ENCODE peak calls at places on chromosomes 1 and 21, in six cellular contexts. C is fibroblast of mammary gland, Q is endodermal cell, V is left ventricle myocardium inferior, H is HL-60, A is tibial artery. B is an unnamed sample.
A peak's percentile ranks its signal among the peaks of the same experiment; 100 is the strongest.

GRCh38 chr1:110203021-110203661 is 7.0 kb upstream of the KCNC4 start:
- DNase-seq in Q (peak; percentile 89), C (peak; percentile 68), V (no peak), H (peak; percentile 64), A (peak; percentile 48), B (peak; percentile 72)

GRCh38 chr1:182383037-182383661 is 8.4 kb downstream of the GLUL start:
- DNase-seq in Q (no peak), V (no peak), C (no peak), A (no peak), H (no peak), B (no peak)

GRCh38 chr1:81808760-81809159 is 8.0 kb downstream of the ADGRL2 start:
- DNase-seq in A (no peak), C (no peak), H (no peak), V (no peak), Q (peak; percentile 49), B (no peak)

GRCh38 chr1:39861003-39861402 is 22.3 kb downstream of the TRIT1 start:
- DNase-seq in V (no peak), H (no peak), C (no peak), A (no peak), Q (no peak), B (no peak)

GRCh38 chr21:41369105-41369914 is 7.5 kb downstream of the MX2 start:
- DNase-seq in Q (peak; percentile 88), A (no peak), H (peak; percentile 72), V (peak; percentile 49), C (peak; percentile 31), B (no peak)

GRCh38 chr1:174191255-174191906 is 32.1 kb downstream of the RABGAP1L start:
- DNase-seq in V (no peak), H (no peak), Q (no peak), A (no peak), C (peak; percentile 72), B (peak; percentile 10)

GRCh38 chr1:116491985-116492811 is 78.6 kb downstream of the CD58 start:
- DNase-seq in Q (no peak), V (no peak), C (peak; percentile 52), H (no peak), A (no peak), B (no peak)

GRCh38 chr1:2462819-2463218 is 13.3 kb upstream of the PLCH2 start:
- DNase-seq in C (no peak), H (no peak), A (no peak), V (no peak), Q (no peak), B (no peak)

GRCh38 chr1:209641216-209642181 is 10.7 kb downstream of the LAMB3 start:
- DNase-seq in Q (no peak), H (no peak), C (no peak), V (peak; percentile 91), A (peak; percentile 74), B (peak; percentile 60)

GRCh38 chr1:10211805-10212405 is 1.5 kb downstream of the KIF1B start:
- DNase-seq in V (no peak), H (no peak), Q (no peak), A (no peak), C (no peak), B (no peak)

GRCh38 chr21:34702341-34702807 is 33.6 kb downstream of the CLIC6 start:
- DNase-seq in A (peak; percentile 72), V (no peak), H (no peak), Q (peak; percentile 28), C (peak; percentile 99), B (no peak)

GRCh38 chr1:168734946-168735345 is 5.9 kb upstream of the DPT start:
- DNase-seq in C (no peak), Q (no peak), A (no peak), V (no peak), H (no peak), B (no peak)

GRCh38 chr21:32726742-32727477 is 903 bp downstream of the SYNJ1 start:
- DNase-seq in Q (peak; percentile 63), H (peak; percentile 58), V (peak; percentile 18), A (peak; percentile 25), C (peak; percentile 28), B (peak; percentile 63)

GRCh38 chr1:40694353-40694874 is 2.9 kb downstream of the NFYC start:
- DNase-seq in Q (no peak), A (no peak), C (no peak), H (no peak), V (no peak), B (no peak)

GRCh38 chr1:915295-916172 is 8.2 kb upstream of the SAMD11 start:
- DNase-seq in Q (peak; percentile 28), V (peak; percentile 10), C (no peak), H (no peak), A (peak; percentile 9), B (no peak)

GRCh38 chr21:46154155-46154954 is 1.0 kb downstream of the FTCD start:
- DNase-seq in Q (peak; percentile 53), H (no peak), C (no peak), V (no peak), A (peak; percentile 17), B (no peak)

GRCh38 chr1:54396280-54396903 is 9.8 kb downstream of the SSBP3 start:
- DNase-seq in V (no peak), C (no peak), A (no peak), Q (no peak), H (no peak), B (no peak)

GRCh38 chr1:31523769-31524168 is 52.5 kb upstream of the TINAGL1 start:
- DNase-seq in C (peak; percentile 7), V (peak; percentile 23), Q (no peak), H (peak; percentile 87), A (peak; percentile 70), B (no peak)

GRCh38 chr1:180151508-180151907 is 3.2 kb upstream of the QSOX1 start:
- DNase-seq in A (no peak), V (no peak), H (no peak), Q (no peak), C (peak; percentile 76), B (peak; percentile 92)

B was measured in endothelial cell of umbilical vein.